ENCODE peak calls at places on chromosomes 12 and 14, in four cellular contexts. One of them, this sample, is unnamed.

GRCh38 chr14:101022121-101022520 is 118.6 kb upstream of the RTL1 start:
- DNase-seq in stromal cell of bone marrow: peak
- DNase-seq in mucosa of gallbladder: no peak
- DNase-seq in putamen: no peak
- DNase-seq in this sample: peak

GRCh38 chr14:105258846-105259245 is 10.5 kb downstream of the BTBD6 start:
- DNase-seq in putamen: no peak
- DNase-seq in mucosa of gallbladder: no peak
- DNase-seq in stromal cell of bone marrow: no peak
- DNase-seq in this sample: no peak

GRCh38 chr12:2294651-2295475 is 242.1 kb downstream of the CACNA1C start:
- DNase-seq in putamen: no peak
- DNase-seq in stromal cell of bone marrow: no peak
- DNase-seq in mucosa of gallbladder: no peak
- DNase-seq in this sample: no peak

GRCh38 chr12:67085699-67086098 is 183.5 kb upstream of the CAND1 start:
- DNase-seq in putamen: no peak
- DNase-seq in mucosa of gallbladder: no peak
- DNase-seq in stromal cell of bone marrow: no peak
- DNase-seq in this sample: no peak

GRCh38 chr12:52139579-52140062 is 52.2 kb downstream of the KRT80 start:
- DNase-seq in mucosa of gallbladder: no peak
- DNase-seq in putamen: no peak
- DNase-seq in stromal cell of bone marrow: no peak
- DNase-seq in this sample: no peak

GRCh38 chr12:132356686-132357622 is 27.6 kb upstream of the GALNT9 start:
- DNase-seq in putamen: peak
- DNase-seq in stromal cell of bone marrow: no peak
- DNase-seq in mucosa of gallbladder: peak
- DNase-seq in this sample: peak

GRCh38 chr14:60327447-60328331 is 78.7 kb downstream of the PPM1A start:
- DNase-seq in putamen: peak
- DNase-seq in mucosa of gallbladder: no peak
- DNase-seq in stromal cell of bone marrow: no peak
- DNase-seq in this sample: no peak

GRCh38 chr12:107449891-107450290 is 235.7 kb upstream of the PWP1 start:
- DNase-seq in putamen: no peak
- DNase-seq in mucosa of gallbladder: no peak
- DNase-seq in stromal cell of bone marrow: peak
- DNase-seq in this sample: no peak

GRCh38 chr14:63949696-63950095 is 96.9 kb downstream of the SYNE2 start:
- DNase-seq in mucosa of gallbladder: no peak
- DNase-seq in putamen: no peak
- DNase-seq in stromal cell of bone marrow: no peak
- DNase-seq in this sample: no peak

This sample was measured in chondrocyte.